ENCODE peak calls at places on chromosome X, in six cellular contexts. D, I, A, F, V and H are unnamed samples.

GRCh38 chrX:3522016-3522690 is 175.7 kb upstream of the MXRA5 start:
- DNase-seq in D (no peak), I (no peak), A (no peak), F (no peak), V (no peak), H (no peak)

GRCh38 chrX:13254076-13254785 is 65.6 kb downstream of the ATXN3L start:
- DNase-seq in D (no peak), I (no peak), A (peak; percentile 5), F (no peak), V (no peak), H (no peak)

GRCh38 chrX:118423558-118423957 is 72.1 kb upstream of the DOCK11 start:
- DNase-seq in D (no peak), I (no peak), A (peak; percentile 65), F (no peak), V (no peak), H (no peak)

GRCh38 chrX:130704053-130705038 is 198.7 kb downstream of the ENOX2 start:
- DNase-seq in D (no peak), I (no peak), A (no peak), F (no peak), V (no peak), H (no peak)

GRCh38 chrX:72461766-72462165 is 110.9 kb downstream of the HDAC8 start:
- DNase-seq in D (no peak), I (no peak), A (no peak), F (no peak), V (no peak), H (no peak)

GRCh38 chrX:68794486-68794885 is 34.3 kb upstream of the EFNB1 start:
- DNase-seq in D (no peak), I (no peak), A (no peak), F (no peak), V (no peak), H (no peak)

GRCh38 chrX:132092439-132093065 is 35.3 kb downstream of the FRMD7 start:
- DNase-seq in D (no peak), I (peak; percentile 71), A (peak; percentile 45), F (peak; percentile 73), V (peak; percentile 1), H (no peak)

GRCh38 chrX:102651968-102652744 is 873 bp downstream of the GPRASP1 start:
- DNase-seq in D (no peak), I (peak; percentile 72), A (peak; percentile 53), F (peak; percentile 19), V (peak; percentile 29), H (peak; percentile 49)